ENCODE peak calls at places on chromosomes 3 and 15, in nine cellular contexts. One of them, this sample, is unnamed.

GRCh38 chr3:113783463-113783862 is 36.6 kb downstream of the ATP6V1A start:
- DNase-seq in stimulated activated CD8-positive, alpha-beta memory T cell treated with anti-CD3 and anti-CD28 coated beads, Interleukin-4, amount 100 ng/mL, for 24 hours: no peak
- DNase-seq in neural crest cell: no peak
- DNase-seq in adipocyte: peak; percentile 94
- DNase-seq in NCI-H2029: no peak
- DNase-seq in NCI-H1417: no peak
- DNase-seq in AG20443: peak; percentile 84
- DNase-seq in G401: no peak
- DNase-seq in dorsolateral prefrontal cortex: no peak
- DNase-seq in this sample: peak; percentile 98

GRCh38 chr3:172249039-172249438 is 199.2 kb downstream of the GHSR start:
- DNase-seq in stimulated activated CD8-positive, alpha-beta memory T cell treated with anti-CD3 and anti-CD28 coated beads, Interleukin-4, amount 100 ng/mL, for 24 hours: no peak
- DNase-seq in neural crest cell: no peak
- DNase-seq in adipocyte: peak; percentile 37
- DNase-seq in NCI-H2029: no peak
- DNase-seq in NCI-H1417: no peak
- DNase-seq in AG20443: peak; percentile 22
- DNase-seq in G401: no peak
- DNase-seq in dorsolateral prefrontal cortex: no peak
- DNase-seq in this sample: no peak

GRCh38 chr15:66503780-66504562 is 684 bp downstream of the RPL4 start:
- DNase-seq in stimulated activated CD8-positive, alpha-beta memory T cell treated with anti-CD3 and anti-CD28 coated beads, Interleukin-4, amount 100 ng/mL, for 24 hours: no peak
- DNase-seq in neural crest cell: no peak
- DNase-seq in adipocyte: peak; percentile 18
- DNase-seq in NCI-H2029: no peak
- DNase-seq in NCI-H1417: no peak
- DNase-seq in AG20443: no peak
- DNase-seq in G401: no peak
- DNase-seq in dorsolateral prefrontal cortex: no peak
- DNase-seq in this sample: no peak

GRCh38 chr3:71523628-71524027 is 59.9 kb downstream of the FOXP1 start:
- DNase-seq in stimulated activated CD8-positive, alpha-beta memory T cell treated with anti-CD3 and anti-CD28 coated beads, Interleukin-4, amount 100 ng/mL, for 24 hours: no peak
- DNase-seq in neural crest cell: no peak
- DNase-seq in adipocyte: no peak
- DNase-seq in NCI-H2029: no peak
- DNase-seq in NCI-H1417: no peak
- DNase-seq in AG20443: no peak
- DNase-seq in G401: no peak
- DNase-seq in dorsolateral prefrontal cortex: no peak
- DNase-seq in this sample: no peak

GRCh38 chr15:83436513-83437158 is 10.5 kb upstream of the SH3GL3 start:
- DNase-seq in stimulated activated CD8-positive, alpha-beta memory T cell treated with anti-CD3 and anti-CD28 coated beads, Interleukin-4, amount 100 ng/mL, for 24 hours: no peak
- DNase-seq in neural crest cell: peak; percentile 35
- DNase-seq in adipocyte: peak; percentile 80
- DNase-seq in NCI-H2029: no peak
- DNase-seq in NCI-H1417: peak; percentile 8
- DNase-seq in AG20443: peak; percentile 67
- DNase-seq in G401: peak; percentile 26
- DNase-seq in dorsolateral prefrontal cortex: no peak
- DNase-seq in this sample: no peak

GRCh38 chr15:77002436-77002835 is 7.5 kb downstream of the PSTPIP1 start:
- DNase-seq in stimulated activated CD8-positive, alpha-beta memory T cell treated with anti-CD3 and anti-CD28 coated beads, Interleukin-4, amount 100 ng/mL, for 24 hours: no peak
- DNase-seq in neural crest cell: no peak
- DNase-seq in adipocyte: peak; percentile 17
- DNase-seq in NCI-H2029: no peak
- DNase-seq in NCI-H1417: no peak
- DNase-seq in AG20443: peak; percentile 52
- DNase-seq in G401: no peak
- DNase-seq in dorsolateral prefrontal cortex: no peak
- DNase-seq in this sample: no peak

GRCh38 chr3:59535791-59536221 is 486.0 kb upstream of the CFAP20DC start:
- DNase-seq in stimulated activated CD8-positive, alpha-beta memory T cell treated with anti-CD3 and anti-CD28 coated beads, Interleukin-4, amount 100 ng/mL, for 24 hours: no peak
- DNase-seq in neural crest cell: no peak
- DNase-seq in adipocyte: peak; percentile 54
- DNase-seq in NCI-H2029: no peak
- DNase-seq in NCI-H1417: no peak
- DNase-seq in AG20443: peak; percentile 60
- DNase-seq in G401: no peak
- DNase-seq in dorsolateral prefrontal cortex: no peak
- DNase-seq in this sample: peak; percentile 60

GRCh38 chr15:73927003-73927475 is 777 bp downstream of the LOXL1 start:
- DNase-seq in stimulated activated CD8-positive, alpha-beta memory T cell treated with anti-CD3 and anti-CD28 coated beads, Interleukin-4, amount 100 ng/mL, for 24 hours: no peak
- DNase-seq in neural crest cell: peak; percentile 41
- DNase-seq in adipocyte: peak; percentile 64
- DNase-seq in NCI-H2029: no peak
- DNase-seq in NCI-H1417: peak; percentile 26
- DNase-seq in AG20443: peak; percentile 67
- DNase-seq in G401: no peak
- DNase-seq in dorsolateral prefrontal cortex: no peak
- DNase-seq in this sample: no peak

GRCh38 chr3:98801042-98801747 is 38.1 kb downstream of the ST3GAL6 start:
- DNase-seq in stimulated activated CD8-positive, alpha-beta memory T cell treated with anti-CD3 and anti-CD28 coated beads, Interleukin-4, amount 100 ng/mL, for 24 hours: no peak
- DNase-seq in neural crest cell: no peak
- DNase-seq in adipocyte: no peak
- DNase-seq in NCI-H2029: no peak
- DNase-seq in NCI-H1417: no peak
- DNase-seq in AG20443: no peak
- DNase-seq in G401: no peak
- DNase-seq in dorsolateral prefrontal cortex: no peak
- DNase-seq in this sample: no peak

GRCh38 chr3:13068269-13069010 is 4.8 kb downstream of the IQSEC1 start:
- DNase-seq in stimulated activated CD8-positive, alpha-beta memory T cell treated with anti-CD3 and anti-CD28 coated beads, Interleukin-4, amount 100 ng/mL, for 24 hours: no peak
- DNase-seq in neural crest cell: no peak
- DNase-seq in adipocyte: no peak
- DNase-seq in NCI-H2029: no peak
- DNase-seq in NCI-H1417: no peak
- DNase-seq in AG20443: no peak
- DNase-seq in G401: no peak
- DNase-seq in dorsolateral prefrontal cortex: no peak
- DNase-seq in this sample: no peak

GRCh38 chr3:52436500-52437106 is 8.3 kb downstream of the SEMA3G start:
- DNase-seq in stimulated activated CD8-positive, alpha-beta memory T cell treated with anti-CD3 and anti-CD28 coated beads, Interleukin-4, amount 100 ng/mL, for 24 hours: no peak
- DNase-seq in neural crest cell: no peak
- DNase-seq in adipocyte: peak; percentile 86
- DNase-seq in NCI-H2029: no peak
- DNase-seq in NCI-H1417: no peak
- DNase-seq in AG20443: peak; percentile 77
- DNase-seq in G401: no peak
- DNase-seq in dorsolateral prefrontal cortex: no peak
- DNase-seq in this sample: no peak

GRCh38 chr3:8768364-8769087 is 887 bp downstream of the OXTR start:
- DNase-seq in stimulated activated CD8-positive, alpha-beta memory T cell treated with anti-CD3 and anti-CD28 coated beads, Interleukin-4, amount 100 ng/mL, for 24 hours: no peak
- DNase-seq in neural crest cell: no peak
- DNase-seq in adipocyte: peak; percentile 38
- DNase-seq in NCI-H2029: no peak
- DNase-seq in NCI-H1417: no peak
- DNase-seq in AG20443: no peak
- DNase-seq in G401: no peak
- DNase-seq in dorsolateral prefrontal cortex: no peak
- DNase-seq in this sample: no peak

GRCh38 chr3:102530443-102531195 is 95.8 kb downstream of the ZPLD1 start:
- DNase-seq in stimulated activated CD8-positive, alpha-beta memory T cell treated with anti-CD3 and anti-CD28 coated beads, Interleukin-4, amount 100 ng/mL, for 24 hours: no peak
- DNase-seq in neural crest cell: no peak
- DNase-seq in adipocyte: peak; percentile 47
- DNase-seq in NCI-H2029: no peak
- DNase-seq in NCI-H1417: no peak
- DNase-seq in AG20443: peak; percentile 10
- DNase-seq in G401: no peak
- DNase-seq in dorsolateral prefrontal cortex: no peak
- DNase-seq in this sample: no peak

GRCh38 chr3:133277813-133278212 is 122.0 kb upstream of the BFSP2 start:
- DNase-seq in stimulated activated CD8-positive, alpha-beta memory T cell treated with anti-CD3 and anti-CD28 coated beads, Interleukin-4, amount 100 ng/mL, for 24 hours: no peak
- DNase-seq in neural crest cell: no peak
- DNase-seq in adipocyte: peak; percentile 40
- DNase-seq in NCI-H2029: no peak
- DNase-seq in NCI-H1417: no peak
- DNase-seq in AG20443: no peak
- DNase-seq in G401: no peak
- DNase-seq in dorsolateral prefrontal cortex: no peak
- DNase-seq in this sample: no peak

GRCh38 chr15:66252411-66253295 is 897 bp downstream of the MEGF11 start:
- DNase-seq in stimulated activated CD8-positive, alpha-beta memory T cell treated with anti-CD3 and anti-CD28 coated beads, Interleukin-4, amount 100 ng/mL, for 24 hours: peak; percentile 20
- DNase-seq in neural crest cell: peak; percentile 68
- DNase-seq in adipocyte: peak; percentile 83
- DNase-seq in NCI-H2029: no peak
- DNase-seq in NCI-H1417: peak; percentile 26
- DNase-seq in AG20443: peak; percentile 89
- DNase-seq in G401: peak; percentile 74
- DNase-seq in dorsolateral prefrontal cortex: peak; percentile 83
- DNase-seq in this sample: no peak

GRCh38 chr3:49397470-49397869 is 14.3 kb downstream of the RHOA start:
- DNase-seq in stimulated activated CD8-positive, alpha-beta memory T cell treated with anti-CD3 and anti-CD28 coated beads, Interleukin-4, amount 100 ng/mL, for 24 hours: no peak
- DNase-seq in neural crest cell: no peak
- DNase-seq in adipocyte: no peak
- DNase-seq in NCI-H2029: no peak
- DNase-seq in NCI-H1417: no peak
- DNase-seq in AG20443: no peak
- DNase-seq in G401: peak; percentile 81
- DNase-seq in dorsolateral prefrontal cortex: peak; percentile 30
- DNase-seq in this sample: no peak

This sample was measured in BJ.